ENCODE peak calls at places on chromosomes 11 and 22, in eight cellular contexts. W, B, F, I, K, C, Q and M are unnamed samples.

GRCh38 chr11:95917188-95918036 is 6.5 kb downstream of the MTMR2 start:
- DNase-seq in W (peak; percentile 30), B (no peak), F (no peak), I (no peak), K (no peak), C (no peak), Q (no peak), M (no peak)

GRCh38 chr22:48796295-48797015 is 1031.2 kb downstream of the BRD1 start:
- DNase-seq in W (no peak), B (peak; percentile 74), F (no peak), I (no peak), K (no peak), C (no peak), Q (no peak), M (peak; percentile 42)

GRCh38 chr11:25535462-25535861 is 796.5 kb upstream of the ANO3 start:
- DNase-seq in W (no peak), B (no peak), F (no peak), I (no peak), K (no peak), C (peak; percentile 68), Q (peak; percentile 25), M (no peak)

GRCh38 chr11:115075340-115075739 is 397.0 kb downstream of the NXPE2 start:
- DNase-seq in W (no peak), B (no peak), F (no peak), I (no peak), K (no peak), C (no peak), Q (no peak), M (no peak)

GRCh38 chr11:120954381-120954780 is 69.5 kb upstream of the TBCEL start:
- DNase-seq in W (no peak), B (no peak), F (no peak), I (no peak), K (no peak), C (no peak), Q (no peak), M (no peak)

GRCh38 chr22:32378703-32379272 is 21.1 kb downstream of the RFPL3 start:
- DNase-seq in W (peak; percentile 18), B (peak; percentile 81), F (no peak), I (no peak), K (peak; percentile 62), C (no peak), Q (no peak), M (no peak)

GRCh38 chr11:32428665-32429293 is 6.6 kb downstream of the WT1 start:
- DNase-seq in W (no peak), B (no peak), F (no peak), I (no peak), K (peak; percentile 59), C (no peak), Q (no peak), M (no peak)

GRCh38 chr22:17729561-17729960 is 44.7 kb downstream of the BID start:
- DNase-seq in W (no peak), B (no peak), F (no peak), I (no peak), K (no peak), C (no peak), Q (no peak), M (no peak)

GRCh38 chr22:49826603-49827306 is 918 bp downstream of the BRD1 start:
- DNase-seq in W (peak; percentile 32), B (no peak), F (no peak), I (peak; percentile 81), K (peak; percentile 55), C (peak; percentile 55), Q (no peak), M (no peak)

GRCh38 chr22:20175597-20175900 is 24.7 kb upstream of the CCDC188 start:
- DNase-seq in W (peak; percentile 24), B (no peak), F (no peak), I (no peak), K (no peak), C (no peak), Q (no peak), M (no peak)

GRCh38 chr22:20176421-20177060 is 25.7 kb upstream of the CCDC188 start:
- DNase-seq in W (no peak), B (no peak), F (no peak), I (no peak), K (no peak), C (no peak), Q (no peak), M (no peak)

GRCh38 chr22:20173720-20174119 is 22.9 kb upstream of the CCDC188 start:
- DNase-seq in W (no peak), B (no peak), F (no peak), I (no peak), K (no peak), C (no peak), Q (no peak), M (no peak)

GRCh38 chr22:20173246-20173645 is 22.4 kb upstream of the CCDC188 start:
- DNase-seq in W (no peak), B (no peak), F (no peak), I (no peak), K (no peak), C (no peak), Q (no peak), M (no peak)

DNA sequence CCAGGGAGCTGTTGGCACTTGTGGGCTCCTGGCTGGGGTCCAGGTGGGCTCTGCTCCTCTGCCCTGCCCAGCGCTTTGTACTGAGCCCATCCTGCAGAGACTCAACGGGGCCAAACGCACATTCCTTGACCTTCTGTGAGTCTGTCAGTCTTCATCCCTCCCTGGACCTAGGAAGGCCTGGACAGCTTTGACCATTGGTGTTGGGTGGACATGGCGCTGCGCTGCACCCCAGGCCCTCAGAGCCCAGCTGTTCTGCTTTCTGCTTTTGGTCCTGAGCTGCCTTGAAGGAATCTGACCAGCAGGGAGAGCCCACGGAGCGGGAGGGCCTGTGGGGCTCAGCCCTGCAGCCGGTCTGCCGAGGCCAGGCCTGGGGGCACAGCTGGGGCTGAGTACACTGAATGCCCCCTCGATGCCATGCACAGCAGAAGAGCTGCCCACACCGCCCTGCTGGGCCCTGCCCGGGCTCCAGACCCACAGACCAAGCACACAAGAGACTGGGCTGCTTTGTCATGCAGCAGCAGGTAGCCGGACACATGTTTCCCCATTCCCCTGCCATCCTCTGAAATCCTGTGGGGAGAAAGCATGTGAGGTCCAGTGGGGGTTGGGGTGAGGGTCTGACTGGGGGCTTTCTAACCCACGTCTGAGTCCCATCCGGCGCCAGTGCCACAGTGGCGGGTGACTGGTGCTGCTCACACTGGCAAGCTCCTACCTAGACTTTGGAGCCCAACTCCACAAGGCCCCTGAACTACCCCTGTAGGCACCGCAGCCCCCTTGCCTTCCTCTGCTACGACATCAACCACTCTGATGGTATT is 24.1 kb upstream of the CCDC188 start:
- DNase-seq in W (peak; percentile 9), B (no peak), F (no peak), I (no peak), K (no peak), C (no peak), Q (no peak), M (no peak)
- TF ChIP-seq CTCF in W (peak; percentile 39), B (peak; percentile 37), F (no peak), I (no peak), K (peak; percentile 8), C (no peak), Q (no peak), M (peak; percentile 34)

DNA sequence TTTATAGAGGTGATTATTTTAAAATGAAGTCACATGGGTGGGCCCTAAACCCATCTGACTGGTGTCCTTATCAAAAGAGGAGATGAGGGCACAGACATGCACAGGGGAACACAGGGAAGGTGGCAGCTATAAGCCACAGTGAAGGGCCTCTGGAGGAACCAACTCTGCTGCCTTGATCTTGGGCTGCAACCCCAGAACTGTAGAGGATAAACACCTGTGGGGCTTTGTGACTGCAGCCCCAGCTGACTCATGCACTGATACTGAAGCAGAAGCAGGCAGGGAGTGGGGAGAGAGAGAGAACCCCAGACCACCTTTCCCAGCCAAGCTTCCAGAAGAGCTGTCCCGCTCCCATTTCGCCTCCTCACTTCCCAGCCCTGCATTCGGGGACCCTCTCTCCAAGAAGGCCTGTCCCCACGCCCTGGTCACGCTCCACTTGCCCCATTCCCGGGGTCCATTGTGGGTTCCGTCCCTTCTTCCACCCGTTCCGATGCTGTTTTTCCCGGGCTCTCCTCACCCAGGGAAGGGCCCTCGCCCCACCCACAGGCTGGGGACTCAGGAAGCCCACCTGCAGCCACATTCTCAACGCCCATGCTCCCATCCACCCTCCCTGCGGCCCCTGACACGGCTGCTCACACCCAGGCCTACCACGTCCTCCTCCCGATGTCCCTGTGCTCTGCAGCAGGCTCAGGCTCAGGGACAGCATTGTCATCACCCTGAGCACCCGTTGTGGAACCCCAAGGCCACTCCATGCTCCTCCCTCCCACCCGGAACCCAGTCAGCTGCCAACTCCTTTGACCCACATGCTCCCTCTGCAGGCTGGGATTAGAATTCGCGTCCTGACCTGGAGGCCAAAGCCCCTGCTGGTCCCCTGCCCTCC is 90.8 kb upstream of the SHANK2 start:
- DNase-seq in W (peak; percentile 15), B (peak; percentile 86), F (no peak), I (no peak), K (peak; percentile 63), C (no peak), Q (no peak), M (no peak)
- TF ChIP-seq CTCF in W (peak; percentile 53), B (peak; percentile 80), F (peak; percentile 33), I (no peak), K (peak; percentile 46), C (no peak), Q (no peak), M (peak; percentile 52)

DNA sequence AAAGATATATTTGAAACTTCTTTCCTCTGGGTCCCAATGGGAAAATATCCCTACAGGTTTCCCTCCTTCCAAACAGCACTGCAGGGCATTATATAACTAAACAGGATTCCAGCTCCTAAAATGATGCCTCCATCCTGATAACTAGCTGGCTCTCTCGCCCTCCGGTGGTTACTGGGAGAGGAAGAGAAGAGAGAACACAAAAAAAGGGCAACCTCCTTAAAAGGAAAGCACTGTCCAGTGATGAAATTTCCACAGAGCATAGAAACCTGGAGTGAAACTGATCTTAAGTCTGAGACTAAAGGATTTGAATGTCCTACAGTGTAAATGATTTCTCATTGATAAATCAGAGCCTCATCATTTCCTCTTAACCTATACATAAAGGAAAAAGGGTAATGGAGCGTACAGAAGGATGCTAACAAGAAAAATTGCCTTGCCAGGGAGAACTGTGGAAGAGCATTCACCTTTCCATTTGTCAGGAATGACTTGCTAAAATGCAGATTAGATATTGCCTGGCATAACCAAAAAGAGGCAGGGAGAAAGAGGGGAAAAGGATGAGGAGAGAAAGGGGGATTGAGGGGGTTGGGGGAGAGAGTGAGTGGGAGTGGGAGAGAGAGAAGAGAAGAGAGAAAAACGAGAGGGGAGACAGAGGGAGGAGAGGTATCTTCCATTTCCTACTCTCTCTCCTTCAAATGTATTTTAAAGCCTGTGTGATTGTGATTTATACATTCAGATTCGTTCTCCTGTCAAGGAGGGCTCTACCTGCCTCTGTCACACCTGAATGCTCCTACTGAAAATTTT is 121.4 kb downstream of the APOL5 start:
- DNase-seq in W (peak; percentile 82), B (no peak), F (no peak), I (peak; percentile 54), K (peak; percentile 11), C (peak; percentile 69), Q (no peak), M (no peak)
- TF ChIP-seq CTCF in W (peak; percentile 58), B (peak; percentile 52), F (no peak), I (no peak), K (no peak), C (peak; percentile 27), Q (no peak), M (peak; percentile 67)

DNA sequence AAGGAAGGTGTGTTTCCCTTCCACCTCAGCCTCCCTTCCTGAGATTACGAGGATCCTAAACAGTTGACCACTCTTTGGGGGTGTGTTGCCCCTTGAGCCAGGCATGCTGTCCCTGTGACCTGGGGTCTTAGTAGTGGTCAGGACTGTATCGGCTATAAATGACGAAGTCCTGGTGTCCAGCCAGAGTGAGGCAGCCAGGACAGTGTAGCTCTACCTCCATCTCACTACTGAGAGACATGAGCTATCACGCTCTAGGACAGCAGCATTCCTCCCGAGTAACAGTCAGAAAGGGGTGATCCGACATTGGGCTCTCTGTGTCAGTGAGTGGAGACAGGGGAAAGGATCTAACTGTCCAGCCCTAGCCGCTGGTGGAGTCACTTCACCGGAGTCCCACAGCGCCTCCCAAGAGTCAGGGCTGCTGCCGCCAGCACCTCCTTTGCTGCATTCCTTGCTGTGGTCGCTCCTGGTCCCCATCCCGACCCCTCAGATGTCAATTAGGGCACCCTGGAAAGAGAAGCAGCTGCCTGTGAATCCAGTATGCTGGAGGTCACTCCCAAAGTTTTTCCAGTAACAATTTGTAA is 3.3 kb upstream of the B3GNT6 start:
- DNase-seq in W (no peak), B (no peak), F (no peak), I (no peak), K (no peak), C (no peak), Q (no peak), M (no peak)
- TF ChIP-seq CTCF in W (no peak), B (peak; percentile 22), F (no peak), I (no peak), K (no peak), C (no peak), Q (no peak), M (no peak)